ENCODE peak calls at places on chromosomes 5 and 9, in seven cellular contexts. A, B, E, T, D, I and W are unnamed samples.

GRCh38 chr5:81971694-81972495 is at the start of gene ATG10:
- DNase-seq in A (peak), B (peak), E (peak), T (peak), D (peak), I (peak), W (peak)

GRCh38 chr5:18805376-18805775 is 1171.1 kb downstream of the TAF11L14 start:
- DNase-seq in A (no peak), B (no peak), E (no peak), T (no peak), D (no peak), I (no peak), W (no peak)

GRCh38 chr5:37735649-37736347 is 104.0 kb downstream of the GDNF start:
- DNase-seq in A (peak), B (no peak), E (no peak), T (no peak), D (no peak), I (no peak), W (no peak)

GRCh38 chr9:1922026-1922425 is 93.1 kb upstream of the SMARCA2 start:
- DNase-seq in A (no peak), B (no peak), E (peak), T (no peak), D (no peak), I (no peak), W (no peak)

GRCh38 chr9:84405666-84406065 is 65.1 kb upstream of the SLC28A3 start:
- DNase-seq in A (no peak), B (no peak), E (no peak), T (no peak), D (no peak), I (no peak), W (no peak)

GRCh38 chr5:8333445-8333844 is 464.5 kb downstream of the MTRR start:
- DNase-seq in A (no peak), B (no peak), E (no peak), T (no peak), D (no peak), I (no peak), W (no peak)

GRCh38 chr5:154520861-154521453 is 42.9 kb upstream of the HAND1 start:
- DNase-seq in A (no peak), B (no peak), E (peak), T (peak), D (no peak), I (peak), W (no peak)

GRCh38 chr5:92508271-92508670 is 1072.7 kb downstream of the NR2F1-AS1 start:
- DNase-seq in A (no peak), B (no peak), E (no peak), T (no peak), D (no peak), I (no peak), W (no peak)

GRCh38 chr5:100992354-100992753 is 89.3 kb upstream of the ST8SIA4 start:
- DNase-seq in A (no peak), B (no peak), E (no peak), T (no peak), D (no peak), I (no peak), W (no peak)

GRCh38 chr5:89037090-89037489 is 154.1 kb upstream of the MEF2C start:
- DNase-seq in A (no peak), B (no peak), E (no peak), T (peak), D (peak), I (no peak), W (no peak)

GRCh38 chr9:89038354-89039091 is 47.3 kb downstream of the S1PR3 start:
- DNase-seq in A (peak), B (peak), E (no peak), T (peak), D (no peak), I (no peak), W (peak)

GRCh38 chr9:99430301-99430700 is 208.2 kb downstream of the SEC61B start:
- DNase-seq in A (no peak), B (no peak), E (no peak), T (no peak), D (no peak), I (no peak), W (no peak)